ENCODE peak calls at places on chromosomes 16 and 17, in four cellular contexts. One of them, this sample, is unnamed.

GRCh38 chr17:53794875-53795274 is 27.9 kb upstream of the KIF2B start:
- DNase-seq in A549: no peak
- DNase-seq in adrenal gland: no peak
- DNase-seq in HCT116: no peak
- DNase-seq in this sample: no peak

GRCh38 chr17:76824103-76824502 is 44.1 kb upstream of the MGAT5B start:
- DNase-seq in A549: no peak
- DNase-seq in adrenal gland: no peak
- DNase-seq in HCT116: no peak
- DNase-seq in this sample: no peak

GRCh38 chr16:67884-68789 is 4.3 kb downstream of the RHBDF1 start:
- DNase-seq in A549: no peak
- DNase-seq in adrenal gland: no peak
- DNase-seq in HCT116: no peak
- DNase-seq in this sample: no peak

GRCh38 chr17:13521784-13522183 is 79.9 kb downstream of the HS3ST3A1 start:
- DNase-seq in A549: no peak
- DNase-seq in adrenal gland: no peak
- DNase-seq in HCT116: no peak
- DNase-seq in this sample: no peak

GRCh38 chr16:22141746-22142145 is 20.6 kb upstream of the SDR42E2 start:
- DNase-seq in A549: peak; percentile 54
- DNase-seq in adrenal gland: no peak
- DNase-seq in HCT116: peak; percentile 21
- DNase-seq in this sample: no peak

GRCh38 chr16:9859706-9860105 is 322.5 kb downstream of the GRIN2A start:
- DNase-seq in A549: no peak
- DNase-seq in adrenal gland: no peak
- DNase-seq in HCT116: no peak
- DNase-seq in this sample: no peak

GRCh38 chr17:56891751-56892150 is 22.1 kb downstream of the TRIM25 start:
- DNase-seq in A549: peak; percentile 30
- DNase-seq in adrenal gland: no peak
- DNase-seq in HCT116: no peak
- DNase-seq in this sample: peak; percentile 51

GRCh38 chr17:5035356-5035755 is at the start of gene SLC52A1:
- DNase-seq in A549: peak; percentile 47
- DNase-seq in adrenal gland: no peak
- DNase-seq in HCT116: no peak
- DNase-seq in this sample: no peak

GRCh38 chr17:42178817-42179216 is 2.1 kb downstream of the KCNH4 start:
- DNase-seq in A549: no peak
- DNase-seq in adrenal gland: no peak
- DNase-seq in HCT116: no peak
- DNase-seq in this sample: no peak

GRCh38 chr16:87570938-87571867 is 31.1 kb upstream of the JPH3 start:
- DNase-seq in A549: peak; percentile 76
- DNase-seq in adrenal gland: peak; percentile 51
- DNase-seq in HCT116: peak; percentile 42
- DNase-seq in this sample: peak; percentile 19

GRCh38 chr17:76727745-76728456 is 1.3 kb downstream of the METTL23 start:
- DNase-seq in A549: no peak
- DNase-seq in adrenal gland: no peak
- DNase-seq in HCT116: no peak
- DNase-seq in this sample: no peak

GRCh38 chr16:54792811-54793210 is 137.9 kb upstream of the IRX5 start:
- DNase-seq in A549: no peak
- DNase-seq in adrenal gland: no peak
- DNase-seq in HCT116: no peak
- DNase-seq in this sample: no peak
- TF ChIP-seq POLR2A in A549: no peak
- TF ChIP-seq POLR2A in adrenal gland: no peak
- TF ChIP-seq POLR2A in HCT116: no peak
- TF ChIP-seq POLR2A in this sample: no peak

GRCh38 chr17:28950017-28950751 is 1.1 kb downstream of the PHF12 start:
- DNase-seq in A549: peak; percentile 64
- DNase-seq in adrenal gland: peak; percentile 59
- DNase-seq in HCT116: no peak
- DNase-seq in this sample: peak; percentile 72
- TF ChIP-seq POLR2A in A549: peak; percentile 6
- TF ChIP-seq POLR2A in adrenal gland: no peak
- TF ChIP-seq POLR2A in HCT116: no peak
- TF ChIP-seq POLR2A in this sample: no peak

GRCh38 chr17:58631523-58632323 is 60.1 kb downstream of the TEX14 start:
- DNase-seq in A549: peak; percentile 98
- DNase-seq in adrenal gland: peak; percentile 95
- DNase-seq in HCT116: peak; percentile 100
- DNase-seq in this sample: peak; percentile 97
- TF ChIP-seq POLR2A in A549: peak; percentile 100
- TF ChIP-seq POLR2A in adrenal gland: peak; percentile 99
- TF ChIP-seq POLR2A in HCT116: peak; percentile 100
- TF ChIP-seq POLR2A in this sample: peak; percentile 100

GRCh38 chr17:10036511-10037061 is 131.5 kb upstream of the RCVRN start:
- DNase-seq in A549: no peak
- DNase-seq in adrenal gland: no peak
- DNase-seq in HCT116: no peak
- DNase-seq in this sample: no peak
- TF ChIP-seq POLR2A in A549: no peak
- TF ChIP-seq POLR2A in adrenal gland: no peak
- TF ChIP-seq POLR2A in HCT116: no peak
- TF ChIP-seq POLR2A in this sample: no peak

GRCh38 chr16:56988948-56989945 is at the start of gene NLRC5:
- DNase-seq in A549: peak; percentile 62
- DNase-seq in adrenal gland: peak; percentile 86
- DNase-seq in HCT116: peak; percentile 22
- DNase-seq in this sample: peak; percentile 82
- TF ChIP-seq POLR2A in A549: no peak
- TF ChIP-seq POLR2A in adrenal gland: peak; percentile 88
- TF ChIP-seq POLR2A in HCT116: peak; percentile 46
- TF ChIP-seq POLR2A in this sample: peak; percentile 59

DNA sequence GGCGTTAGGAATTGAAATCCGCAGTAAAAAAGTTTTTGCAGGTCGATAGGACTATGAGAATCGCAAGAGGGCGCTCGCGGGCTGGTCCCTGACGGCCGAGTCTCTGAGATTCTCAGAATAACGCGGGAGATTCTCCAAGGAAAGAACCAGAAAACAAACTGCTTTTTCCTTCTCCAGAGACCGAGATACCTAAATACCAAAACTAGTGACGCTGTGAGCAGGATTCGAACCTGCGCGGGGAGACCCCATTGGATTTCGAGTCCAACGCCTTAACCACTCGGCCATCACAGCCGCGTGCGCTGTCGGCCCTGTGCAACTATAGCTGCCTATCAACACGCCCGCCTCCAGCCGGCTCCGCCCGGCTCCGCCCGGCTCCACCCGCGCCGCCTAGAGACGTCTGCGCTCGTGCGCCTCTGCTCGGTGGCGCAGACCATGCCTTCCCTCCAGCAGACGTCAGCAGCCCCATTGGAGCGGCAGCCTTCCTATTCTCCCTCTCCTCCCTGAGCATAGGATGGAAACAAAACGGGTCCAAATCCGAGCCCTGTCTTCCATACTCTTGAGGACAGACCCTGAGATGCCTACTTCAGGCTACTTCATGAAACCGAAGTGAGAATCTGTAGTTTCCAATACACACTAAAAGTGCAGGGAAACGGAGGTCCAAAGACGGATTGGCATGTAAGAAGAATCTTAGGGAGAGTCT is 13.4 kb downstream of the PER1 start:
- DNase-seq in A549: peak; percentile 99
- DNase-seq in adrenal gland: peak; percentile 96
- DNase-seq in HCT116: peak; percentile 95
- DNase-seq in this sample: peak; percentile 99
- TF ChIP-seq POLR2A in A549: peak; percentile 47
- TF ChIP-seq POLR2A in adrenal gland: peak; percentile 70
- TF ChIP-seq POLR2A in HCT116: no peak
- TF ChIP-seq POLR2A in this sample: peak; percentile 81

GRCh38 chr17:40418428-40418706 is 671 bp upstream of the TOP2A start:
- DNase-seq in A549: no peak
- DNase-seq in adrenal gland: peak; percentile 29
- DNase-seq in HCT116: no peak
- DNase-seq in this sample: no peak

GRCh38 chr17:40419559-40420331 is 2.0 kb upstream of the TOP2A start:
- DNase-seq in A549: no peak
- DNase-seq in adrenal gland: no peak
- DNase-seq in HCT116: no peak
- DNase-seq in this sample: no peak

GRCh38 chr17:40417258-40417608 is 463 bp downstream of the TOP2A start:
- DNase-seq in A549: peak; percentile 58
- DNase-seq in adrenal gland: no peak
- DNase-seq in HCT116: no peak
- DNase-seq in this sample: peak; percentile 73

GRCh38 chr17:40416671-40417070 is 1.0 kb downstream of the TOP2A start:
- DNase-seq in A549: no peak
- DNase-seq in adrenal gland: no peak
- DNase-seq in HCT116: no peak
- DNase-seq in this sample: peak; percentile 25

DNA sequence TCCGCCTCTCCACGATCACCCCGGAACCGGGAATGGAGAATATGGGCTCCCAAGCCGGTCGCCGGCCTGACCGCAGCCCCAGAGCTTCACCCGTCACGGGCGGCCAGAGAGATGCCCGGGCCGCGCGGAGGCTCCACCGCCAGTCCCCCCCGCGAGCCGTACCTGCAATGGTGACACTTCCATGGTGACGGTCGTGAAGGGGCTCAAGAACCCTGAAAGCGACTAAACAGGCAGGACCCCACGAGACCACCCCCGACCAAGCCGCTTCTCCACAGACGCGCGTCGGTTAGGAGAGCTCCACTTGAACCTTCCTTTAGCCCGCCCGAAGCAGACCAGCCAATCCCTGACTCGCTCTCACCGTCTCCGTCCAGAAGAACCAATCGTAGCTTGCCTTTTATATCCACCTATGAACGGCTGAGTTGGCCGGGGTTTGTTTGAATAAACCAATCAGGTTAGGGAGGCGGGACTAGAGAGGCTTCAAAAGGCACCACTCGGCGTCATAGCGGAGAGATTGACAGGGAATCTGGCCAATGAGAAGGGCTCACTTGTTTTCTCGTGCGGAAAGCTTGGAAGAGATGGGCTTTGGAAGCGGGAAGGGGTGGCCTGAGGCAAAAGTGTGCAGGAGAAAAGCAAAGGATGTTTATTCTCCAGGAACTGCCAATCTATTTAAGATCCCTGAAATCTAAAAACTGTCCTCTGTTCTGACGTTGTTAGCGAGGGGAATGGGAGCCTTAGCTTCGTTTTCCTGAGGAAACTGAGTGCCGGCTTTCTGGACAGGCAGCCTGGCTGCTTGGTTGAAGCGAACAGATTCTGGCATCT is at the start of gene TOP2A:
- DNase-seq in A549: peak; percentile 100
- DNase-seq in adrenal gland: peak; percentile 99
- DNase-seq in HCT116: peak; percentile 100
- DNase-seq in this sample: peak; percentile 100
- TF ChIP-seq POLR2A in A549: peak; percentile 62
- TF ChIP-seq POLR2A in adrenal gland: no peak
- TF ChIP-seq POLR2A in HCT116: peak; percentile 68
- TF ChIP-seq POLR2A in this sample: peak; percentile 95

This sample was measured in erythroblast.